ENCODE peak calls at places on chromosomes 3 and 15, in five cellular contexts. One of them, this sample, is unnamed.

GRCh38 chr15:74460903-74461846 is at the start of gene UBL7:
- DNase-seq in heart left ventricle: peak; percentile 97
- DNase-seq in A549: peak; percentile 93
- DNase-seq in psoas muscle: peak; percentile 98
- DNase-seq in endodermal cell: peak; percentile 100
- DNase-seq in this sample: peak; percentile 98

GRCh38 chr3:54936561-54936960 is 8.7 kb upstream of the LRTM1 start:
- DNase-seq in heart left ventricle: no peak
- DNase-seq in A549: no peak
- DNase-seq in psoas muscle: no peak
- DNase-seq in endodermal cell: no peak
- DNase-seq in this sample: no peak

GRCh38 chr15:53976844-53977392 is 1.3 kb upstream of the UNC13C start:
- DNase-seq in heart left ventricle: no peak
- DNase-seq in A549: peak; percentile 42
- DNase-seq in psoas muscle: peak; percentile 62
- DNase-seq in endodermal cell: peak; percentile 87
- DNase-seq in this sample: no peak

GRCh38 chr3:193928354-193929209 is 207.4 kb upstream of the HES1 start:
- DNase-seq in heart left ventricle: no peak
- DNase-seq in A549: peak; percentile 22
- DNase-seq in psoas muscle: no peak
- DNase-seq in endodermal cell: no peak
- DNase-seq in this sample: peak; percentile 31

GRCh38 chr3:141529256-141530132 is 42.7 kb downstream of the RASA2 start:
- DNase-seq in heart left ventricle: no peak
- DNase-seq in A549: no peak
- DNase-seq in psoas muscle: no peak
- DNase-seq in endodermal cell: no peak
- DNase-seq in this sample: no peak

GRCh38 chr3:132038198-132038825 is 3.5 kb upstream of the CPNE4 start:
- DNase-seq in heart left ventricle: no peak
- DNase-seq in A549: peak; percentile 48
- DNase-seq in psoas muscle: no peak
- DNase-seq in endodermal cell: no peak
- DNase-seq in this sample: no peak

GRCh38 chr3:116141724-116142123 is 303.6 kb downstream of the LSAMP start:
- DNase-seq in heart left ventricle: no peak
- DNase-seq in A549: no peak
- DNase-seq in psoas muscle: no peak
- DNase-seq in endodermal cell: no peak
- DNase-seq in this sample: no peak

GRCh38 chr3:52563984-52564383 is 27.6 kb downstream of the UQCC5 start:
- DNase-seq in heart left ventricle: no peak
- DNase-seq in A549: no peak
- DNase-seq in psoas muscle: no peak
- DNase-seq in endodermal cell: no peak
- DNase-seq in this sample: no peak

GRCh38 chr15:95174880-95175279 is 943.5 kb downstream of the MCTP2 start:
- DNase-seq in heart left ventricle: no peak
- DNase-seq in A549: no peak
- DNase-seq in psoas muscle: no peak
- DNase-seq in endodermal cell: no peak
- DNase-seq in this sample: no peak

GRCh38 chr3:62032738-62033137 is 340.6 kb downstream of the FEZF2 start:
- DNase-seq in heart left ventricle: no peak
- DNase-seq in A549: no peak
- DNase-seq in psoas muscle: no peak
- DNase-seq in endodermal cell: no peak
- DNase-seq in this sample: no peak

GRCh38 chr3:100269410-100270217 is 8.8 kb downstream of the TBC1D23 start:
- DNase-seq in heart left ventricle: no peak
- DNase-seq in A549: no peak
- DNase-seq in psoas muscle: no peak
- DNase-seq in endodermal cell: no peak
- DNase-seq in this sample: peak; percentile 70

GRCh38 chr3:149628957-149629670 is 28.7 kb downstream of the WWTR1 start:
- DNase-seq in heart left ventricle: no peak
- DNase-seq in A549: no peak
- DNase-seq in psoas muscle: no peak
- DNase-seq in endodermal cell: no peak
- DNase-seq in this sample: peak; percentile 52
- H3K27ac ChIP-seq in heart left ventricle: no peak overlapping the region
- H3K27ac ChIP-seq in A549: peak overlapping the region; percentile 67
- H3K27ac ChIP-seq in psoas muscle: no peak overlapping the region
- H3K27ac ChIP-seq in endodermal cell: no peak overlapping the region
- H3K27ac ChIP-seq in this sample: peak overlapping the region; percentile 1

GRCh38 chr3:126422121-126422520 is 27.4 kb downstream of the CFAP100 start:
- DNase-seq in heart left ventricle: no peak
- DNase-seq in A549: no peak
- DNase-seq in psoas muscle: no peak
- DNase-seq in endodermal cell: no peak
- DNase-seq in this sample: no peak
- H3K4me1 ChIP-seq in heart left ventricle: no peaks in the 10 kb centered on the region
- H3K4me1 ChIP-seq in A549: no peaks in the 10 kb centered on the region
- H3K4me1 ChIP-seq in psoas muscle: no peaks in the 10 kb centered on the region
- H3K4me1 ChIP-seq in endodermal cell: no peaks in the 10 kb centered on the region
- H3K4me1 ChIP-seq in this sample: no peaks in the 10 kb centered on the region

DNA sequence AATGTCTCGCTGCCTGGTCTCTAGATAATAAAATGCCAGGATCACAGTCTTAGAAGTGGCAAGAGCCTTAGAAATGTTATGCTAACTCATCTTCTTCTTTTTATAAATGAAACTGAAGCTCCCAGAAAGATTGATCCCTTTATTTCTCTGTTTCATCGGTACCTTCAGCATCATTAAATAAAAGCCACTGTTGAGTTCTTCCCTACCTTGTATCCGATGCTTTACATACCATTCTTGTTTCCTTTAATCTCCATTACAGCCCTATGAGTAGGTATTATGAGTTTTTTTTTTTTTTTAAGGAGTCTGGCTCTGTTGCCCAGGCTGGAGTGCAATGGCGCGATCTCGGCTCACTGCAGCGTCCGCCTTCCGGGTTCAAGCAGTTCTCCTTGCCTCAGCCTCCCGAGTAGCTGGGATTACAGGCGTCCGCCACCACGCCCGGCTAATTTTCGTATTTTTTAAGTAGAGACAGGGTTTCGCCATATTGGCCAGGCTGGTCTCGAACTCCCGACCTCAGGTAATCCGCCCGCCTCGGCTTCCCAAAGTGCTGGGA is 815 bp upstream of the ABCC5 start:
- DNase-seq in heart left ventricle: no peak
- DNase-seq in A549: no peak
- DNase-seq in psoas muscle: no peak
- DNase-seq in endodermal cell: no peak
- DNase-seq in this sample: no peak
- H3K4me3 ChIP-seq in heart left ventricle: peak overlapping the region; percentile 59
- H3K4me3 ChIP-seq in A549: peak overlapping the region; percentile 93
- H3K4me3 ChIP-seq in psoas muscle: peak overlapping the region; percentile 96
- H3K4me3 ChIP-seq in endodermal cell: peak overlapping the region; percentile 96
- H3K4me3 ChIP-seq in this sample: peak overlapping the region; percentile 93

GRCh38 chr15:101623367-101624304 is 28.5 kb downstream of the TM2D3 start:
- DNase-seq in heart left ventricle: no peak
- DNase-seq in A549: no peak
- DNase-seq in psoas muscle: no peak
- DNase-seq in endodermal cell: no peak
- DNase-seq in this sample: no peak
- H3K27ac ChIP-seq in heart left ventricle: no peak overlapping the region
- H3K27ac ChIP-seq in A549: no peak overlapping the region
- H3K27ac ChIP-seq in psoas muscle: peak overlapping the region; percentile 84
- H3K27ac ChIP-seq in endodermal cell: no peak overlapping the region
- H3K27ac ChIP-seq in this sample: no peak overlapping the region

GRCh38 chr3:10196389-10197052 is 31.8 kb downstream of the IRAK2 start:
- DNase-seq in heart left ventricle: no peak
- DNase-seq in A549: no peak
- DNase-seq in psoas muscle: peak; percentile 70
- DNase-seq in endodermal cell: no peak
- DNase-seq in this sample: no peak
- H3K4me1 ChIP-seq in heart left ventricle: peaks cover 5% of the 10 kb centered on the region
- H3K4me1 ChIP-seq in A549: peaks cover 66% of the 10 kb centered on the region
- H3K4me1 ChIP-seq in psoas muscle: peaks cover 54% of the 10 kb centered on the region
- H3K4me1 ChIP-seq in endodermal cell: no peaks in the 10 kb centered on the region
- H3K4me1 ChIP-seq in this sample: peaks cover 40% of the 10 kb centered on the region

GRCh38 chr3:59016930-59017616 is 32.8 kb downstream of the CFAP20DC start:
- DNase-seq in heart left ventricle: no peak
- DNase-seq in A549: no peak
- DNase-seq in psoas muscle: no peak
- DNase-seq in endodermal cell: no peak
- DNase-seq in this sample: no peak
- H3K4me3 ChIP-seq in heart left ventricle: no peak overlapping the region
- H3K4me3 ChIP-seq in A549: no peak overlapping the region
- H3K4me3 ChIP-seq in psoas muscle: no peak overlapping the region
- H3K4me3 ChIP-seq in endodermal cell: no peak overlapping the region
- H3K4me3 ChIP-seq in this sample: no peak overlapping the region

GRCh38 chr3:111700054-111700453 is 104.9 kb upstream of the ZBED2 start:
- DNase-seq in heart left ventricle: no peak
- DNase-seq in A549: no peak
- DNase-seq in psoas muscle: no peak
- DNase-seq in endodermal cell: no peak
- DNase-seq in this sample: no peak
- H3K27ac ChIP-seq in heart left ventricle: no peak overlapping the region
- H3K27ac ChIP-seq in A549: no peak overlapping the region
- H3K27ac ChIP-seq in psoas muscle: no peak overlapping the region
- H3K27ac ChIP-seq in endodermal cell: no peak overlapping the region
- H3K27ac ChIP-seq in this sample: no peak overlapping the region

GRCh38 chr15:31362121-31362520 is 35.5 kb downstream of the KLF13 start:
- DNase-seq in heart left ventricle: no peak
- DNase-seq in A549: no peak
- DNase-seq in psoas muscle: peak; percentile 39
- DNase-seq in endodermal cell: no peak
- DNase-seq in this sample: no peak
- H3K4me1 ChIP-seq in heart left ventricle: peaks cover 53% of the 10 kb centered on the region
- H3K4me1 ChIP-seq in A549: peaks cover 14% of the 10 kb centered on the region
- H3K4me1 ChIP-seq in psoas muscle: peaks cover 92% of the 10 kb centered on the region
- H3K4me1 ChIP-seq in endodermal cell: peaks cover 15% of the 10 kb centered on the region
- H3K4me1 ChIP-seq in this sample: peaks cover 18% of the 10 kb centered on the region

GRCh38 chr3:105762749-105763673 is 105.8 kb downstream of the CBLB start:
- DNase-seq in heart left ventricle: no peak
- DNase-seq in A549: no peak
- DNase-seq in psoas muscle: no peak
- DNase-seq in endodermal cell: no peak
- DNase-seq in this sample: no peak

GRCh38 chr3:105764378-105765376 is 104.1 kb downstream of the CBLB start:
- DNase-seq in heart left ventricle: no peak
- DNase-seq in A549: no peak
- DNase-seq in psoas muscle: no peak
- DNase-seq in endodermal cell: no peak
- DNase-seq in this sample: no peak

GRCh38 chr3:105770410-105770809 is 98.4 kb downstream of the CBLB start:
- DNase-seq in heart left ventricle: no peak
- DNase-seq in A549: no peak
- DNase-seq in psoas muscle: no peak
- DNase-seq in endodermal cell: no peak
- DNase-seq in this sample: no peak

GRCh38 chr3:105763674-105764036 is 105.2 kb downstream of the CBLB start:
- DNase-seq in heart left ventricle: no peak
- DNase-seq in A549: no peak
- DNase-seq in psoas muscle: no peak
- DNase-seq in endodermal cell: no peak
- DNase-seq in this sample: no peak

GRCh38 chr3:105767776-105768175 is 101.0 kb downstream of the CBLB start:
- DNase-seq in heart left ventricle: no peak
- DNase-seq in A549: no peak
- DNase-seq in psoas muscle: no peak
- DNase-seq in endodermal cell: no peak
- DNase-seq in this sample: no peak
- H3K4me3 ChIP-seq in heart left ventricle: no peak overlapping the region
- H3K4me3 ChIP-seq in A549: no peak overlapping the region
- H3K4me3 ChIP-seq in psoas muscle: no peak overlapping the region
- H3K4me3 ChIP-seq in endodermal cell: no peak overlapping the region
- H3K4me3 ChIP-seq in this sample: no peak overlapping the region